ENCODE peak calls at places on chromosomes 13 and 19, in nine cellular contexts. P, U, H, J, D, K, V, F and Y are unnamed samples.

GRCh38 chr13:101382086-101382485 is 34.2 kb downstream of the NALCN start:
- DNase-seq in P (no peak), K (no peak), V (no peak), H (no peak), U (no peak), D (no peak), J (no peak), F (no peak), Y (no peak)

GRCh38 chr13:94860981-94861407 is 148.6 kb upstream of the SOX21 start:
- DNase-seq in V (peak; percentile 21), D (no peak), K (no peak), H (no peak), F (peak; percentile 12), U (no peak), J (no peak), P (no peak), Y (no peak)

GRCh38 chr19:6018786-6019185 is 40.8 kb upstream of the RANBP3 start:
- DNase-seq in D (no peak), K (no peak), H (peak; percentile 51), J (peak; percentile 57), U (no peak), P (no peak), F (no peak), V (no peak), Y (peak; percentile 57)

GRCh38 chr13:35179494-35179893 is 237.4 kb downstream of the NBEA start:
- DNase-seq in D (no peak), U (no peak), V (no peak), P (no peak), J (no peak), F (peak; percentile 1), H (no peak), K (no peak), Y (no peak)

GRCh38 chr19:35013820-35014754 is 14.0 kb downstream of the GRAMD1A start:
- DNase-seq in V (peak; percentile 47), K (peak; percentile 64), U (no peak), F (no peak), H (no peak), P (no peak), J (no peak), D (no peak), Y (peak; percentile 64)

GRCh38 chr19:39506944-39507714 is 7.8 kb upstream of the SELENOV start:
- DNase-seq in F (peak; percentile 86), U (no peak), D (peak; percentile 6), H (no peak), J (no peak), P (no peak), K (no peak), V (peak; percentile 85), Y (no peak)

GRCh38 chr13:49098198-49098597 is 121.9 kb upstream of the MLNR start:
- DNase-seq in H (no peak), K (no peak), D (peak; percentile 57), F (peak; percentile 20), V (no peak), P (no peak), U (no peak), J (no peak), Y (no peak)

GRCh38 chr19:6536138-6536671 is 5.4 kb downstream of the TNFSF9 start:
- DNase-seq in D (no peak), P (no peak), H (no peak), V (peak; percentile 99), U (no peak), J (no peak), F (peak; percentile 60), K (peak; percentile 56), Y (no peak)

GRCh38 chr13:18947376-18947977 is 234.1 kb downstream of the TUBA3C start:
- DNase-seq in J (peak; percentile 37), K (no peak), D (no peak), V (no peak), F (no peak), U (peak; percentile 73), P (no peak), H (no peak), Y (no peak)

GRCh38 chr19:41431426-41432386 is 4.5 kb upstream of the B3GNT8 start:
- DNase-seq in V (peak; percentile 72), K (no peak), U (peak; percentile 91), J (no peak), D (peak; percentile 18), P (no peak), F (peak; percentile 55), H (no peak), Y (no peak)

GRCh38 chr19:4391701-4392543 is 8.4 kb downstream of the SH3GL1 start:
- DNase-seq in H (no peak), K (no peak), D (peak; percentile 47), F (no peak), U (no peak), P (no peak), V (no peak), J (no peak), Y (no peak)

GRCh38 chr13:85798999-85799646 is at the start of gene SLITRK6:
- DNase-seq in J (no peak), V (no peak), D (peak; percentile 57), P (no peak), K (no peak), F (peak; percentile 32), H (no peak), U (no peak), Y (no peak)

GRCh38 chr19:45179063-45179847 is 671 bp downstream of the BLOC1S3 start:
- DNase-seq in P (no peak), J (peak; percentile 87), H (peak; percentile 81), U (no peak), V (no peak), F (peak; percentile 56), D (no peak), K (peak; percentile 21), Y (no peak)

GRCh38 chr19:19259741-19260140 is 13.4 kb downstream of the TM6SF2 start:
- DNase-seq in J (no peak), K (no peak), U (no peak), H (no peak), P (no peak), D (no peak), F (peak; percentile 79), V (peak; percentile 59), Y (no peak)

GRCh38 chr13:34358811-34359513 is 541.0 kb downstream of the RFC3 start:
- DNase-seq in K (no peak), J (no peak), H (no peak), U (no peak), F (peak; percentile 47), V (no peak), D (peak; percentile 36), P (no peak), Y (no peak)

GRCh38 chr19:4598712-4599111 is 39.2 kb upstream of the SEMA6B start:
- DNase-seq in J (no peak), P (no peak), H (no peak), V (no peak), K (no peak), F (no peak), U (no peak), D (no peak), Y (no peak)

GRCh38 chr19:4007021-4007835 is at the start of gene PIAS4:
- DNase-seq in V (peak; percentile 95), K (peak; percentile 90), F (peak; percentile 100), U (peak; percentile 97), J (peak; percentile 98), D (peak; percentile 86), H (peak; percentile 98), P (peak; percentile 91), Y (peak; percentile 97)

GRCh38 chr13:46905249-46905648 is 8.4 kb upstream of the HTR2A start:
- DNase-seq in V (no peak), F (no peak), U (no peak), H (no peak), P (no peak), D (no peak), K (no peak), J (no peak), Y (no peak)

GRCh38 chr13:109028626-109029025 is 399.2 kb downstream of the MYO16 start:
- DNase-seq in V (no peak), D (no peak), F (no peak), K (no peak), J (no peak), H (no peak), U (no peak), P (no peak), Y (no peak)

GRCh38 chr19:35168261-35168660 is 13.7 kb downstream of the FXYD5 start:
- DNase-seq in F (no peak), J (no peak), P (no peak), K (no peak), H (peak; percentile 30), D (no peak), U (peak; percentile 41), V (no peak), Y (peak; percentile 17)

GRCh38 chr19:39265321-39265916 is 2.8 kb upstream of the IFNL2 start:
- DNase-seq in F (no peak), U (peak; percentile 26), K (no peak), J (peak; percentile 69), P (no peak), H (peak; percentile 52), V (no peak), D (no peak), Y (no peak)

GRCh38 chr13:51928231-51928630 is 66.5 kb downstream of the CCDC70 start:
- DNase-seq in V (no peak), F (no peak), P (no peak), U (no peak), H (no peak), J (no peak), K (no peak), D (no peak), Y (no peak)

GRCh38 chr19:58409010-58409790 is 751 bp downstream of the ZNF584 start:
- DNase-seq in K (no peak), J (no peak), P (no peak), U (no peak), H (peak; percentile 73), F (no peak), D (no peak), V (peak; percentile 43), Y (peak; percentile 68)

GRCh38 chr19:11463391-11463790 is 17.5 kb downstream of the ELAVL3 start:
- DNase-seq in U (no peak), D (no peak), H (no peak), V (no peak), F (no peak), K (no peak), J (no peak), P (no peak), Y (no peak)

GRCh38 chr13:23652909-23653726 is 82.9 kb downstream of the TNFRSF19 start:
- DNase-seq in F (no peak), J (no peak), H (no peak), K (no peak), D (no peak), P (no peak), V (no peak), U (no peak), Y (no peak)

GRCh38 chr13:101465877-101466276 is 13.4 kb downstream of the ITGBL1 start:
- DNase-seq in H (no peak), D (peak; percentile 30), V (no peak), U (no peak), F (no peak), P (no peak), K (no peak), J (no peak), Y (no peak)

GRCh38 chr19:35856546-35857149 is at the start of gene KIRREL2:
- DNase-seq in V (peak; percentile 58), H (no peak), J (no peak), D (no peak), F (no peak), P (no peak), K (no peak), U (no peak), Y (no peak)

GRCh38 chr13:24742294-24742693 is 21.7 kb upstream of the RNF17 start:
- DNase-seq in K (no peak), F (no peak), V (no peak), H (no peak), J (no peak), U (no peak), P (no peak), D (no peak), Y (no peak)

GRCh38 chr19:1767464-1767933 is 14.2 kb downstream of the ONECUT3 start:
- DNase-seq in U (no peak), P (peak; percentile 1), V (peak; percentile 73), J (no peak), K (peak; percentile 61), D (no peak), H (no peak), F (peak; percentile 89), Y (no peak)

GRCh38 chr19:38059897-38060296 is 152.9 kb downstream of the SIPA1L3 start:
- DNase-seq in P (no peak), U (no peak), D (no peak), H (no peak), F (no peak), V (no peak), J (no peak), K (no peak), Y (no peak)

GRCh38 chr13:57631607-57632275 is at the start of gene PCDH17:
- DNase-seq in D (no peak), V (peak; percentile 33), K (no peak), H (peak; percentile 58), F (peak; percentile 22), P (peak; percentile 52), U (peak; percentile 75), J (peak; percentile 70), Y (no peak)